ENCODE peak calls at places on chromosomes 16 and 17, in ten cellular contexts. V is GM10248; H is caudate nucleus; Q is lower leg skin; L is Kasumi-1; Y is AG20443; X is EL; C is CD4-positive, alpha-beta memory T cell; A is iPS-NIHi11; B is left ventricle myocardium inferior. O is an unnamed sample.

GRCh38 chr17:42459256-42459982 is 741 bp downstream of the ATP6V0A1 start:
- DNase-seq in V (no peak), H (peak), Q (peak), L (no peak), Y (peak), X (peak), C (no peak), A (peak), B (peak), O (peak)

GRCh38 chr17:30831663-30832437 is at the start of gene ATAD5:
- DNase-seq in V (peak), H (peak), Q (peak), L (peak), Y (peak), X (peak), C (peak), A (peak), B (peak), O (peak)

GRCh38 chr17:80970044-80970761 is 21.4 kb upstream of the CHMP6 start:
- DNase-seq in V (peak), H (no peak), Q (no peak), L (peak), Y (peak), X (no peak), C (peak), A (peak), B (peak), O (peak)

GRCh38 chr16:81238296-81239011 is at the start of gene BCO1:
- DNase-seq in V (no peak), H (no peak), Q (no peak), L (no peak), Y (peak), X (peak), C (no peak), A (no peak), B (no peak), O (peak)

GRCh38 chr17:45016823-45017222 is 34.6 kb downstream of the DCAKD start:
- DNase-seq in V (no peak), H (no peak), Q (no peak), L (peak), Y (no peak), X (peak), C (no peak), A (peak), B (no peak), O (no peak)

GRCh38 chr16:2954228-2954627 is 9.8 kb upstream of the KREMEN2 start:
- DNase-seq in V (no peak), H (no peak), Q (no peak), L (no peak), Y (no peak), X (no peak), C (no peak), A (no peak), B (no peak), O (no peak)

GRCh38 chr17:21033350-21033749 is 9.5 kb downstream of the USP22 start:
- DNase-seq in V (no peak), H (no peak), Q (no peak), L (no peak), Y (no peak), X (no peak), C (no peak), A (no peak), B (no peak), O (no peak)

GRCh38 chr17:14006249-14006942 is 62.9 kb upstream of the COX10 start:
- DNase-seq in V (no peak), H (no peak), Q (no peak), L (no peak), Y (no peak), X (no peak), C (no peak), A (no peak), B (no peak), O (no peak)

GRCh38 chr17:55660171-55660886 is 62.3 kb downstream of the TMEM100 start:
- DNase-seq in V (no peak), H (no peak), Q (no peak), L (peak), Y (peak), X (no peak), C (no peak), A (no peak), B (no peak), O (peak)

GRCh38 chr17:5592382-5592781 is 8.1 kb upstream of the NLRP1 start:
- DNase-seq in V (peak), H (no peak), Q (no peak), L (peak), Y (peak), X (peak), C (peak), A (peak), B (no peak), O (peak)

GRCh38 chr16:9489823-9490467 is 398.5 kb downstream of the HAPSTR1 start:
- DNase-seq in V (no peak), H (peak), Q (no peak), L (no peak), Y (no peak), X (no peak), C (no peak), A (no peak), B (peak), O (peak)

GRCh38 chr17:29155235-29155965 is 24.8 kb downstream of the MYO18A start:
- DNase-seq in V (peak), H (no peak), Q (no peak), L (peak), Y (peak), X (peak), C (no peak), A (peak), B (no peak), O (peak)

GRCh38 chr17:44781553-44782348 is 23.0 kb downstream of the ADAM11 start:
- DNase-seq in V (no peak), H (no peak), Q (no peak), L (no peak), Y (no peak), X (no peak), C (no peak), A (peak), B (peak), O (no peak)

GRCh38 chr16:77169650-77170236 is 21.2 kb upstream of the MON1B start:
- DNase-seq in V (peak), H (no peak), Q (no peak), L (peak), Y (peak), X (peak), C (peak), A (peak), B (no peak), O (peak)

GRCh38 chr17:1498869-1499268 is 6.4 kb upstream of the MYO1C start:
- DNase-seq in V (no peak), H (no peak), Q (no peak), L (no peak), Y (no peak), X (peak), C (no peak), A (no peak), B (no peak), O (no peak)

GRCh38 chr16:65117701-65118448 is 4.0 kb downstream of the CDH11 start:
- DNase-seq in V (peak), H (peak), Q (peak), L (peak), Y (peak), X (peak), C (no peak), A (peak), B (peak), O (peak)

GRCh38 chr16:1474047-1474446 is 781 bp downstream of the CLCN7 start:
- DNase-seq in V (no peak), H (no peak), Q (no peak), L (no peak), Y (no peak), X (no peak), C (no peak), A (no peak), B (no peak), O (no peak)

GRCh38 chr17:75672011-75672410 is 4.9 kb downstream of the SAP30BP start:
- DNase-seq in V (no peak), H (no peak), Q (no peak), L (no peak), Y (no peak), X (no peak), C (no peak), A (no peak), B (no peak), O (no peak)

GRCh38 chr17:49952209-49952911 is 16.6 kb upstream of the DLX4 start:
- DNase-seq in V (peak), H (no peak), Q (peak), L (peak), Y (peak), X (peak), C (peak), A (peak), B (peak), O (peak)

GRCh38 chr16:57660715-57661463 is 7.2 kb upstream of the ADGRG3 start:
- DNase-seq in V (no peak), H (no peak), Q (no peak), L (no peak), Y (no peak), X (no peak), C (no peak), A (no peak), B (no peak), O (no peak)

GRCh38 chr16:87486282-87486681 is 6.5 kb downstream of the ZCCHC14 start:
- DNase-seq in V (no peak), H (no peak), Q (no peak), L (no peak), Y (no peak), X (no peak), C (no peak), A (no peak), B (no peak), O (no peak)

GRCh38 chr17:63961355-63962207 is 11.1 kb downstream of the SCN4A start:
- DNase-seq in V (peak), H (peak), Q (peak), L (no peak), Y (peak), X (peak), C (no peak), A (peak), B (peak), O (peak)

O was measured in hepatocyte.